ENCODE peak calls at places on chromosome 7, in five cellular contexts. One of them, this sample, is unnamed. For H3K36me3, the result is how much of the 10 kb centered on the place peaks cover.

GRCh38 chr7:147245274-147245673 is 1128.7 kb downstream of the CNTNAP2 start:
- DNase-seq in pancreas: peak
- DNase-seq in lower lobe of right lung: no peak
- DNase-seq in heart right ventricle: peak
- DNase-seq in keratinocyte: no peak
- DNase-seq in this sample: no peak

GRCh38 chr7:27608776-27609495 is 53.7 kb downstream of the HIBADH start:
- DNase-seq in pancreas: no peak
- DNase-seq in lower lobe of right lung: no peak
- DNase-seq in heart right ventricle: no peak
- DNase-seq in keratinocyte: no peak
- DNase-seq in this sample: no peak

GRCh38 chr7:105429746-105430612 is 41.3 kb upstream of the SRPK2 start:
- DNase-seq in pancreas: peak
- DNase-seq in lower lobe of right lung: no peak
- DNase-seq in heart right ventricle: peak
- DNase-seq in keratinocyte: no peak
- DNase-seq in this sample: no peak

GRCh38 chr7:126803990-126804389 is 448.8 kb downstream of the GRM8 start:
- DNase-seq in pancreas: no peak
- DNase-seq in lower lobe of right lung: no peak
- DNase-seq in heart right ventricle: no peak
- DNase-seq in keratinocyte: no peak
- DNase-seq in this sample: no peak

GRCh38 chr7:123537026-123537642 is 2.7 kb upstream of the IQUB start:
- DNase-seq in pancreas: no peak
- DNase-seq in lower lobe of right lung: no peak
- DNase-seq in heart right ventricle: no peak
- DNase-seq in keratinocyte: no peak
- DNase-seq in this sample: no peak

GRCh38 chr7:8125680-8126444 is 136.1 kb downstream of the ICA1 start:
- DNase-seq in pancreas: no peak
- DNase-seq in lower lobe of right lung: peak
- DNase-seq in heart right ventricle: no peak
- DNase-seq in keratinocyte: no peak
- DNase-seq in this sample: no peak

GRCh38 chr7:71348751-71349415 is 216.9 kb downstream of the GALNT17 start:
- DNase-seq in pancreas: no peak
- DNase-seq in lower lobe of right lung: no peak
- DNase-seq in heart right ventricle: no peak
- DNase-seq in keratinocyte: no peak
- DNase-seq in this sample: no peak

GRCh38 chr7:67625257-67625713 is 628.7 kb downstream of the TYW1 start:
- DNase-seq in pancreas: peak
- DNase-seq in lower lobe of right lung: peak
- DNase-seq in heart right ventricle: peak
- DNase-seq in keratinocyte: no peak
- DNase-seq in this sample: peak

GRCh38 chr7:27462575-27463270 is 200.0 kb downstream of the HIBADH start:
- DNase-seq in pancreas: no peak
- DNase-seq in lower lobe of right lung: no peak
- DNase-seq in heart right ventricle: peak
- DNase-seq in keratinocyte: no peak
- DNase-seq in this sample: no peak

GRCh38 chr7:25180946-25181345 is 47.3 kb downstream of the NPVF start:
- DNase-seq in pancreas: no peak
- DNase-seq in lower lobe of right lung: no peak
- DNase-seq in heart right ventricle: no peak
- DNase-seq in keratinocyte: no peak
- DNase-seq in this sample: no peak

GRCh38 chr7:64795176-64795575 is 948 bp downstream of the ZNF138 start:
- DNase-seq in pancreas: no peak
- DNase-seq in lower lobe of right lung: no peak
- DNase-seq in heart right ventricle: no peak
- DNase-seq in keratinocyte: no peak
- DNase-seq in this sample: no peak

GRCh38 chr7:29287366-29287765 is 92.8 kb downstream of the CHN2 start:
- DNase-seq in pancreas: no peak
- DNase-seq in lower lobe of right lung: no peak
- DNase-seq in heart right ventricle: no peak
- DNase-seq in keratinocyte: peak
- DNase-seq in this sample: peak

GRCh38 chr7:24842029-24842428 is 84.8 kb upstream of the GSDME start:
- DNase-seq in pancreas: no peak
- DNase-seq in lower lobe of right lung: no peak
- DNase-seq in heart right ventricle: no peak
- DNase-seq in keratinocyte: no peak
- DNase-seq in this sample: no peak

GRCh38 chr7:55189447-55189760 is 170.6 kb downstream of the EGFR start:
- DNase-seq in pancreas: no peak
- DNase-seq in lower lobe of right lung: no peak
- DNase-seq in heart right ventricle: no peak
- DNase-seq in keratinocyte: no peak
- DNase-seq in this sample: no peak

GRCh38 chr7:127938588-127938987 is 92.6 kb downstream of the LRRC4 start:
- DNase-seq in pancreas: no peak
- DNase-seq in lower lobe of right lung: no peak
- DNase-seq in heart right ventricle: peak
- DNase-seq in keratinocyte: peak
- DNase-seq in this sample: no peak

GRCh38 chr7:79090543-79090942 is 362.9 kb downstream of the MAGI2 start:
- DNase-seq in pancreas: no peak
- DNase-seq in lower lobe of right lung: no peak
- DNase-seq in heart right ventricle: no peak
- DNase-seq in keratinocyte: no peak
- DNase-seq in this sample: no peak

GRCh38 chr7:55464422-55464821 is 99.3 kb downstream of the LANCL2 start:
- DNase-seq in pancreas: no peak
- DNase-seq in lower lobe of right lung: no peak
- DNase-seq in heart right ventricle: no peak
- DNase-seq in keratinocyte: no peak
- DNase-seq in this sample: no peak

GRCh38 chr7:30853576-30853975 is 58.1 kb upstream of the AQP1 start:
- DNase-seq in pancreas: no peak
- DNase-seq in lower lobe of right lung: no peak
- DNase-seq in heart right ventricle: no peak
- DNase-seq in keratinocyte: no peak
- DNase-seq in this sample: no peak

GRCh38 chr7:158015403-158016116 is 572.1 kb downstream of the PTPRN2 start:
- DNase-seq in pancreas: no peak
- DNase-seq in lower lobe of right lung: no peak
- DNase-seq in heart right ventricle: peak
- DNase-seq in keratinocyte: no peak
- DNase-seq in this sample: no peak

GRCh38 chr7:28855538-28856217 is 102.5 kb downstream of the TRIL start:
- DNase-seq in pancreas: no peak
- DNase-seq in lower lobe of right lung: no peak
- DNase-seq in heart right ventricle: no peak
- DNase-seq in keratinocyte: peak
- DNase-seq in this sample: peak

GRCh38 chr7:19139706-19140327 is 5.4 kb downstream of the FERD3L start:
- DNase-seq in pancreas: no peak
- DNase-seq in lower lobe of right lung: no peak
- DNase-seq in heart right ventricle: no peak
- DNase-seq in keratinocyte: no peak
- DNase-seq in this sample: no peak

GRCh38 chr7:45663167-45663921 is 89.2 kb downstream of the ADCY1 start:
- DNase-seq in pancreas: peak
- DNase-seq in lower lobe of right lung: no peak
- DNase-seq in heart right ventricle: peak
- DNase-seq in keratinocyte: no peak
- DNase-seq in this sample: no peak

DNA sequence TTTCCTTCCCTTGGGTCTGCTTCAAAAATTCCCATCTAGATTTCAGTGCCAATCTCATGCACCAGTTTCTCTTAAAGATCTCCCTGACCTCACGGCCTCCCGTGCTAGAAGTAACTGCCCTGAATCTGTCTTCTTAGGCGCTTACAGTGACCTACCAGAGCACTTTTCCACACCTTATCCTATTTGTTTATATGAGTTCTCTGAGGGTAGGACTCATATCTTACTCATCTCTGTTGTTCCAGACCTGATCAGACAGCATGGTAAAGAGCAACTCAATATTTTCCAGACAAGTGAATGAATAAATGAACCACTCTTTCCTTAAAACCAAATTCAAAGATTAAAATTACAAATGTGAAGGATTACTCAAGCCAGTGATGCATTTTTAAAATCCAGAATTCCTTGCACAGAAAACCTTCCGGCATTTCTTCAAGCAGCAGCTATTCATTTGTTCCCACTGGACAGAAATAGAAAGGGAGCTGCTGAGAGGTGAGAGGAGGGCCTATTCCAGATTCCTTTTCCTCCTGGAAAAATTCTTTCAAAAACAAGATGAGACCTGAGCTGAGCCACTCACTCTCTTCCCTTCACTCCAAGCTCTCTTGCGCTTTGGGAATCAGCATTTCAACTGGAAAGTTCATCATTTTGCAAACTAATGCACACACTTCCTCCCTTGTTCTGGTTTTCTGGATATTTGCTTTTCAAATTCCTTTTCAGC is 94.6 kb downstream of the ELMO1 start:
- DNase-seq in pancreas: no peak
- DNase-seq in lower lobe of right lung: no peak
- DNase-seq in heart right ventricle: no peak
- DNase-seq in keratinocyte: no peak
- DNase-seq in this sample: no peak
- H3K36me3 ChIP-seq in pancreas: under half
- H3K36me3 ChIP-seq in lower lobe of right lung: under half
- H3K36me3 ChIP-seq in heart right ventricle: under half
- H3K36me3 ChIP-seq in keratinocyte: under half
- H3K36me3 ChIP-seq in this sample: under half

DNA sequence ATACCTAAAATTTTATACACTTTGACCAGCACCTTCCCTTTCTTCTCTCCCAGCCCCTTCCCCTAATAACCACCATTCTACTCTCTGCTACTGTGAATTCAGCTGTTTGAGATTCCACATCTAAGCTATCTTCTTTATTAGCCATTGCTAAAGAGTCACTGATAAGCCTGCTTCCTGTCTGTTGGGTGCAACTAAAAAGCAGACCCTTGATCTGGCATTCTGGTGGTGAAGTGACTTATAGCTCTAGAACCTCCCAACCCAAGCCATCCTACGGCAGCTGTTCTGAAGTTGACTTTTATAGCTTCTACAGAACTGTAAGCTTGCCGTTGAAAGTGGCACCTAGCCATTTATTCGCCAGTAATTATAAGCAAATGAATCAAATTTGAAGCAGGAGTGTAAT is 105.5 kb downstream of the AHR start:
- DNase-seq in pancreas: no peak
- DNase-seq in lower lobe of right lung: no peak
- DNase-seq in heart right ventricle: no peak
- DNase-seq in keratinocyte: no peak
- DNase-seq in this sample: no peak
- TF ChIP-seq CTCF in pancreas: no peak
- TF ChIP-seq CTCF in lower lobe of right lung: no peak
- TF ChIP-seq CTCF in heart right ventricle: no peak
- TF ChIP-seq CTCF in keratinocyte: no peak
- TF ChIP-seq CTCF in this sample: no peak

GRCh38 chr7:34104992-34105391 is 199.7 kb downstream of the BMPER start:
- DNase-seq in pancreas: no peak
- DNase-seq in lower lobe of right lung: no peak
- DNase-seq in heart right ventricle: no peak
- DNase-seq in keratinocyte: no peak
- DNase-seq in this sample: no peak
- H3K36me3 ChIP-seq in pancreas: under half
- H3K36me3 ChIP-seq in lower lobe of right lung: under half
- H3K36me3 ChIP-seq in heart right ventricle: under half
- H3K36me3 ChIP-seq in keratinocyte: under half
- H3K36me3 ChIP-seq in this sample: under half

GRCh38 chr7:6107924-6108323 is 76.7 kb downstream of the ANKRD61 start:
- DNase-seq in pancreas: no peak
- DNase-seq in lower lobe of right lung: no peak
- DNase-seq in heart right ventricle: no peak
- DNase-seq in keratinocyte: no peak
- DNase-seq in this sample: no peak

GRCh38 chr7:6111041-6111440 is 79.9 kb downstream of the ANKRD61 start:
- DNase-seq in pancreas: no peak
- DNase-seq in lower lobe of right lung: no peak
- DNase-seq in heart right ventricle: no peak
- DNase-seq in keratinocyte: no peak
- DNase-seq in this sample: no peak

GRCh38 chr7:6106140-6106904 is 75.1 kb downstream of the ANKRD61 start:
- DNase-seq in pancreas: peak
- DNase-seq in lower lobe of right lung: no peak
- DNase-seq in heart right ventricle: no peak
- DNase-seq in keratinocyte: no peak
- DNase-seq in this sample: no peak
- TF ChIP-seq CTCF in pancreas: no peak
- TF ChIP-seq CTCF in lower lobe of right lung: peak
- TF ChIP-seq CTCF in heart right ventricle: no peak
- TF ChIP-seq CTCF in keratinocyte: peak
- TF ChIP-seq CTCF in this sample: no peak

DNA sequence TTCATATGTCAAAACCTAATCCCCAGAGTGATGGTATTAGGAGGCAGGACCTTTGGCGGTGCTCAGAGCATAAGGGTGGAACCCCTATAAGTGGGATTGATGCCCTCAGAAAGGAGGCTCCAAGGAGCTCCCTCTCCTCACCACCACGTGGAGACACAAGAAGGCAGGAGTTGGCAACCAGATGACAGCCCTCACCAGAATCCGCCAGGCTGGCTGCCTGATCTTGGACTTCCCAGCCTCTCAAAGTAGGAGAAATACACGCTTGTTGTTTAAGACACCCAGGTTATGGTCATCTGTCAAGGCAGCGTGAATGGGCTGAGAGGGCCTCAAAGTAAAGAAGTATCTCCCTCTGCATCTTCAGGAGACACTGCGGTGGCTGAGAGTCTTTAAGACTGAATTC is 187.7 kb downstream of the TNS3 start:
- DNase-seq in pancreas: no peak
- DNase-seq in lower lobe of right lung: no peak
- DNase-seq in heart right ventricle: no peak
- DNase-seq in keratinocyte: no peak
- DNase-seq in this sample: no peak
- H3K36me3 ChIP-seq in pancreas: under half
- H3K36me3 ChIP-seq in lower lobe of right lung: half or more
- H3K36me3 ChIP-seq in heart right ventricle: under half
- H3K36me3 ChIP-seq in keratinocyte: under half
- H3K36me3 ChIP-seq in this sample: under half

GRCh38 chr7:36600869-36601530 is 123.3 kb downstream of the AOAH start:
- DNase-seq in pancreas: no peak
- DNase-seq in lower lobe of right lung: no peak
- DNase-seq in heart right ventricle: no peak
- DNase-seq in keratinocyte: peak
- DNase-seq in this sample: peak

GRCh38 chr7:36600314-36600682 is 124.0 kb downstream of the AOAH start:
- DNase-seq in pancreas: no peak
- DNase-seq in lower lobe of right lung: peak
- DNase-seq in heart right ventricle: no peak
- DNase-seq in keratinocyte: no peak
- DNase-seq in this sample: no peak

GRCh38 chr7:36602975-36603887 is 121.1 kb downstream of the AOAH start:
- DNase-seq in pancreas: no peak
- DNase-seq in lower lobe of right lung: no peak
- DNase-seq in heart right ventricle: no peak
- DNase-seq in keratinocyte: no peak
- DNase-seq in this sample: no peak

GRCh38 chr7:36599645-36600313 is 124.5 kb downstream of the AOAH start:
- DNase-seq in pancreas: no peak
- DNase-seq in lower lobe of right lung: no peak
- DNase-seq in heart right ventricle: no peak
- DNase-seq in keratinocyte: no peak
- DNase-seq in this sample: no peak

GRCh38 chr7:36601596-36601995 is 122.7 kb downstream of the AOAH start:
- DNase-seq in pancreas: no peak
- DNase-seq in lower lobe of right lung: no peak
- DNase-seq in heart right ventricle: no peak
- DNase-seq in keratinocyte: no peak
- DNase-seq in this sample: no peak
- TF ChIP-seq CTCF in pancreas: no peak
- TF ChIP-seq CTCF in lower lobe of right lung: no peak
- TF ChIP-seq CTCF in heart right ventricle: no peak
- TF ChIP-seq CTCF in keratinocyte: no peak
- TF ChIP-seq CTCF in this sample: no peak